ENCODE peak calls at places on chromosomes 2 and 18, in seven cellular contexts. V, Q, F, T, J, S and L are unnamed samples.

GRCh38 chr2:181813963-181814565 is 77.5 kb upstream of the ITPRID2 start:
- DNase-seq in T (no peak), F (no peak), S (no peak), Q (no peak), J (no peak), V (no peak), L (no peak)

GRCh38 chr2:55420244-55420713 is 623 bp upstream of the CCDC88A start:
- DNase-seq in V (no peak), F (no peak), S (no peak), Q (no peak), J (no peak), T (no peak), L (no peak)

GRCh38 chr2:40721595-40721994 is 269.7 kb upstream of the SLC8A1 start:
- DNase-seq in F (no peak), V (no peak), T (no peak), S (no peak), J (no peak), Q (no peak), L (no peak)

GRCh38 chr2:113896791-113897190 is 6.9 kb downstream of the ACTR3 start:
- DNase-seq in F (no peak), J (no peak), S (no peak), T (no peak), V (no peak), Q (no peak), L (no peak)

GRCh38 chr18:45526120-45526841 is 89.0 kb upstream of the SLC14A2 start:
- DNase-seq in T (no peak), S (no peak), F (no peak), Q (no peak), J (no peak), V (no peak), L (no peak)

GRCh38 chr2:16204791-16205620 is 264.7 kb downstream of the MYCN start:
- DNase-seq in F (no peak), J (no peak), Q (no peak), V (no peak), S (no peak), T (no peak), L (no peak)

GRCh38 chr18:34028341-34028740 is 196.4 kb downstream of the NOL4 start:
- DNase-seq in J (peak; percentile 43), T (no peak), F (peak; percentile 82), Q (no peak), S (no peak), V (no peak), L (no peak)

GRCh38 chr18:59662008-59662701 is 35.1 kb downstream of the CCBE1 start:
- DNase-seq in S (no peak), J (no peak), Q (no peak), V (no peak), F (no peak), T (no peak), L (no peak)

GRCh38 chr2:203605302-203605701 is 70.2 kb upstream of the RAPH1 start:
- DNase-seq in J (no peak), V (no peak), Q (no peak), S (no peak), T (no peak), F (peak; percentile 53), L (no peak)

GRCh38 chr2:186554450-186554849 is 35.4 kb upstream of the ITGAV start:
- DNase-seq in T (no peak), S (no peak), V (no peak), J (no peak), F (no peak), Q (no peak), L (no peak)

GRCh38 chr2:174681983-174682577 is 82.2 kb downstream of the CHRNA1 start:
- DNase-seq in Q (no peak), J (peak; percentile 13), V (peak; percentile 78), T (peak; percentile 71), S (no peak), F (no peak), L (no peak)

GRCh38 chr2:112784199-112785189 is at the start of gene IL1A:
- DNase-seq in T (no peak), J (peak; percentile 48), S (no peak), V (no peak), Q (no peak), F (no peak), L (no peak)

GRCh38 chr2:47513981-47514520 is 111.1 kb downstream of the MSH2 start:
- DNase-seq in T (no peak), F (no peak), S (no peak), J (no peak), Q (no peak), V (no peak), L (no peak)

GRCh38 chr2:105915005-105915558 is 170.4 kb downstream of the NCK2 start:
- DNase-seq in J (no peak), F (no peak), Q (no peak), V (no peak), S (no peak), T (no peak), L (no peak)

GRCh38 chr18:10852610-10853303 is 296.6 kb downstream of the PIEZO2 start:
- DNase-seq in S (no peak), F (no peak), Q (no peak), V (no peak), T (no peak), J (no peak), L (no peak)